ENCODE peak calls at places on chromosomes 12 and 14, in seven cellular contexts. W, Y, E, H, S, V and Z are unnamed samples.
A peak's percentile ranks its signal among the peaks of the same experiment; 100 is the strongest.

GRCh38 chr14:20836668-20837338 is 34.2 kb upstream of the RNASE1 start:
- DNase-seq in V (peak; percentile 43), W (no peak), Y (no peak), E (peak; percentile 56), S (no peak), H (no peak), Z (peak; percentile 36)

GRCh38 chr12:63151061-63151897 is at the start of gene AVPR1A:
- DNase-seq in Y (no peak), W (no peak), E (peak; percentile 17), V (peak; percentile 32), H (no peak), S (no peak), Z (peak; percentile 20)

GRCh38 chr14:99537399-99537798 is 56.2 kb downstream of the CCNK start:
- DNase-seq in W (peak; percentile 32), E (peak; percentile 71), Y (no peak), H (no peak), S (no peak), V (no peak), Z (peak; percentile 75)

GRCh38 chr12:110776410-110776809 is 33.7 kb upstream of the PPP1CC start:
- DNase-seq in S (no peak), V (no peak), W (no peak), E (peak; percentile 88), Y (no peak), H (peak; percentile 51), Z (no peak)

GRCh38 chr12:2904260-2904659 is 13.6 kb downstream of the TULP3 start:
- DNase-seq in S (no peak), W (no peak), H (no peak), Y (no peak), E (peak; percentile 89), V (no peak), Z (no peak)

GRCh38 chr12:114416028-114416427 is 10.1 kb upstream of the TBX5 start:
- DNase-seq in W (no peak), Y (no peak), V (no peak), H (no peak), S (no peak), E (no peak), Z (no peak)

GRCh38 chr14:104871145-104871655 is 6.1 kb downstream of the CEP170B start:
- DNase-seq in V (no peak), S (no peak), W (no peak), H (no peak), Y (no peak), E (no peak), Z (no peak)

GRCh38 chr12:96497800-96498199 is 8.4 kb downstream of the CFAP54 start:
- DNase-seq in E (no peak), H (no peak), V (no peak), W (no peak), S (no peak), Y (no peak), Z (no peak)

GRCh38 chr14:95664546-95664945 is 21.7 kb upstream of the TCL1B start:
- DNase-seq in Y (no peak), S (peak; percentile 52), H (no peak), V (no peak), E (no peak), W (no peak), Z (no peak)